ENCODE peak calls at places on chromosomes 12 and 14, in eight cellular contexts. One of them, this sample, is unnamed.

GRCh38 chr12:52506858-52507715 is 13.1 kb downstream of the KRT5 start:
- DNase-seq in hepatic stellate cell: peak
- DNase-seq in activated CD4-positive, alpha-beta T cell treated with anti-CD3 and anti-CD28 coated beads, Interleukin-2, amount 50 U/mL, for 1 hour: no peak
- DNase-seq in naive thymus-derived CD8-positive, alpha-beta T cell: no peak
- DNase-seq in IMR-90: peak
- DNase-seq in stimulated activated CD4-positive, alpha-beta T cell treated with anti-CD3 and anti-CD28 coated beads, Interleukin-15, amount 100 ng/mL, for 1 hour: no peak
- DNase-seq in breast epithelium: peak
- DNase-seq in NCI-H774: peak
- DNase-seq in this sample: peak

GRCh38 chr14:92625213-92625612 is 111.6 kb downstream of the RIN3 start:
- DNase-seq in hepatic stellate cell: peak
- DNase-seq in activated CD4-positive, alpha-beta T cell treated with anti-CD3 and anti-CD28 coated beads, Interleukin-2, amount 50 U/mL, for 1 hour: no peak
- DNase-seq in naive thymus-derived CD8-positive, alpha-beta T cell: no peak
- DNase-seq in IMR-90: peak
- DNase-seq in stimulated activated CD4-positive, alpha-beta T cell treated with anti-CD3 and anti-CD28 coated beads, Interleukin-15, amount 100 ng/mL, for 1 hour: no peak
- DNase-seq in breast epithelium: no peak
- DNase-seq in NCI-H774: no peak
- DNase-seq in this sample: peak

GRCh38 chr14:58082491-58083098 is 69.4 kb downstream of the ARMH4 start:
- DNase-seq in hepatic stellate cell: peak
- DNase-seq in activated CD4-positive, alpha-beta T cell treated with anti-CD3 and anti-CD28 coated beads, Interleukin-2, amount 50 U/mL, for 1 hour: no peak
- DNase-seq in naive thymus-derived CD8-positive, alpha-beta T cell: no peak
- DNase-seq in IMR-90: peak
- DNase-seq in stimulated activated CD4-positive, alpha-beta T cell treated with anti-CD3 and anti-CD28 coated beads, Interleukin-15, amount 100 ng/mL, for 1 hour: no peak
- DNase-seq in breast epithelium: no peak
- DNase-seq in NCI-H774: no peak
- DNase-seq in this sample: peak

GRCh38 chr14:101088395-101088667 is 184.8 kb upstream of the RTL1 start:
- DNase-seq in hepatic stellate cell: no peak
- DNase-seq in activated CD4-positive, alpha-beta T cell treated with anti-CD3 and anti-CD28 coated beads, Interleukin-2, amount 50 U/mL, for 1 hour: no peak
- DNase-seq in naive thymus-derived CD8-positive, alpha-beta T cell: no peak
- DNase-seq in IMR-90: no peak
- DNase-seq in stimulated activated CD4-positive, alpha-beta T cell treated with anti-CD3 and anti-CD28 coated beads, Interleukin-15, amount 100 ng/mL, for 1 hour: no peak
- DNase-seq in breast epithelium: no peak
- DNase-seq in NCI-H774: no peak
- DNase-seq in this sample: no peak

GRCh38 chr12:64691793-64692583 is 67.2 kb downstream of the GNS start:
- DNase-seq in hepatic stellate cell: no peak
- DNase-seq in activated CD4-positive, alpha-beta T cell treated with anti-CD3 and anti-CD28 coated beads, Interleukin-2, amount 50 U/mL, for 1 hour: no peak
- DNase-seq in naive thymus-derived CD8-positive, alpha-beta T cell: no peak
- DNase-seq in IMR-90: peak
- DNase-seq in stimulated activated CD4-positive, alpha-beta T cell treated with anti-CD3 and anti-CD28 coated beads, Interleukin-15, amount 100 ng/mL, for 1 hour: no peak
- DNase-seq in breast epithelium: no peak
- DNase-seq in NCI-H774: no peak
- DNase-seq in this sample: no peak

GRCh38 chr12:114691810-114692557 is 8.0 kb upstream of the TBX3 start:
- DNase-seq in hepatic stellate cell: no peak
- DNase-seq in activated CD4-positive, alpha-beta T cell treated with anti-CD3 and anti-CD28 coated beads, Interleukin-2, amount 50 U/mL, for 1 hour: no peak
- DNase-seq in naive thymus-derived CD8-positive, alpha-beta T cell: no peak
- DNase-seq in IMR-90: no peak
- DNase-seq in stimulated activated CD4-positive, alpha-beta T cell treated with anti-CD3 and anti-CD28 coated beads, Interleukin-15, amount 100 ng/mL, for 1 hour: no peak
- DNase-seq in breast epithelium: no peak
- DNase-seq in NCI-H774: no peak
- DNase-seq in this sample: no peak

GRCh38 chr12:72330291-72330690 is 58.1 kb downstream of the TRHDE start:
- DNase-seq in hepatic stellate cell: no peak
- DNase-seq in activated CD4-positive, alpha-beta T cell treated with anti-CD3 and anti-CD28 coated beads, Interleukin-2, amount 50 U/mL, for 1 hour: no peak
- DNase-seq in naive thymus-derived CD8-positive, alpha-beta T cell: no peak
- DNase-seq in IMR-90: peak
- DNase-seq in stimulated activated CD4-positive, alpha-beta T cell treated with anti-CD3 and anti-CD28 coated beads, Interleukin-15, amount 100 ng/mL, for 1 hour: no peak
- DNase-seq in breast epithelium: no peak
- DNase-seq in NCI-H774: no peak
- DNase-seq in this sample: no peak

GRCh38 chr12:94100254-94100653 is 48.1 kb upstream of the PLXNC1 start:
- DNase-seq in hepatic stellate cell: no peak
- DNase-seq in activated CD4-positive, alpha-beta T cell treated with anti-CD3 and anti-CD28 coated beads, Interleukin-2, amount 50 U/mL, for 1 hour: no peak
- DNase-seq in naive thymus-derived CD8-positive, alpha-beta T cell: no peak
- DNase-seq in IMR-90: peak
- DNase-seq in stimulated activated CD4-positive, alpha-beta T cell treated with anti-CD3 and anti-CD28 coated beads, Interleukin-15, amount 100 ng/mL, for 1 hour: no peak
- DNase-seq in breast epithelium: no peak
- DNase-seq in NCI-H774: no peak
- DNase-seq in this sample: no peak

GRCh38 chr12:88750867-88751543 is 170.7 kb upstream of the KITLG start:
- DNase-seq in hepatic stellate cell: no peak
- DNase-seq in activated CD4-positive, alpha-beta T cell treated with anti-CD3 and anti-CD28 coated beads, Interleukin-2, amount 50 U/mL, for 1 hour: no peak
- DNase-seq in naive thymus-derived CD8-positive, alpha-beta T cell: no peak
- DNase-seq in IMR-90: no peak
- DNase-seq in stimulated activated CD4-positive, alpha-beta T cell treated with anti-CD3 and anti-CD28 coated beads, Interleukin-15, amount 100 ng/mL, for 1 hour: no peak
- DNase-seq in breast epithelium: no peak
- DNase-seq in NCI-H774: no peak
- DNase-seq in this sample: no peak

GRCh38 chr14:70871863-70872677 is 35.2 kb upstream of the PCNX1 start:
- DNase-seq in hepatic stellate cell: peak
- DNase-seq in activated CD4-positive, alpha-beta T cell treated with anti-CD3 and anti-CD28 coated beads, Interleukin-2, amount 50 U/mL, for 1 hour: no peak
- DNase-seq in naive thymus-derived CD8-positive, alpha-beta T cell: no peak
- DNase-seq in IMR-90: no peak
- DNase-seq in stimulated activated CD4-positive, alpha-beta T cell treated with anti-CD3 and anti-CD28 coated beads, Interleukin-15, amount 100 ng/mL, for 1 hour: no peak
- DNase-seq in breast epithelium: no peak
- DNase-seq in NCI-H774: no peak
- DNase-seq in this sample: no peak

GRCh38 chr14:105577339-105577861 is 51.0 kb downstream of the TMEM121 start:
- DNase-seq in hepatic stellate cell: no peak
- DNase-seq in activated CD4-positive, alpha-beta T cell treated with anti-CD3 and anti-CD28 coated beads, Interleukin-2, amount 50 U/mL, for 1 hour: no peak
- DNase-seq in naive thymus-derived CD8-positive, alpha-beta T cell: no peak
- DNase-seq in IMR-90: no peak
- DNase-seq in stimulated activated CD4-positive, alpha-beta T cell treated with anti-CD3 and anti-CD28 coated beads, Interleukin-15, amount 100 ng/mL, for 1 hour: no peak
- DNase-seq in breast epithelium: no peak
- DNase-seq in NCI-H774: no peak
- DNase-seq in this sample: no peak

GRCh38 chr12:80316141-80316700 is 127.8 kb upstream of the PTPRQ start:
- DNase-seq in hepatic stellate cell: no peak
- DNase-seq in activated CD4-positive, alpha-beta T cell treated with anti-CD3 and anti-CD28 coated beads, Interleukin-2, amount 50 U/mL, for 1 hour: no peak
- DNase-seq in naive thymus-derived CD8-positive, alpha-beta T cell: no peak
- DNase-seq in IMR-90: no peak
- DNase-seq in stimulated activated CD4-positive, alpha-beta T cell treated with anti-CD3 and anti-CD28 coated beads, Interleukin-15, amount 100 ng/mL, for 1 hour: no peak
- DNase-seq in breast epithelium: no peak
- DNase-seq in NCI-H774: no peak
- DNase-seq in this sample: no peak

GRCh38 chr14:76502219-76502618 is 126.3 kb downstream of the ESRRB start:
- DNase-seq in hepatic stellate cell: no peak
- DNase-seq in activated CD4-positive, alpha-beta T cell treated with anti-CD3 and anti-CD28 coated beads, Interleukin-2, amount 50 U/mL, for 1 hour: no peak
- DNase-seq in naive thymus-derived CD8-positive, alpha-beta T cell: no peak
- DNase-seq in IMR-90: no peak
- DNase-seq in stimulated activated CD4-positive, alpha-beta T cell treated with anti-CD3 and anti-CD28 coated beads, Interleukin-15, amount 100 ng/mL, for 1 hour: no peak
- DNase-seq in breast epithelium: no peak
- DNase-seq in NCI-H774: no peak
- DNase-seq in this sample: no peak

GRCh38 chr14:67487332-67487731 is 1.2 kb downstream of the TMEM229B start:
- DNase-seq in hepatic stellate cell: no peak
- DNase-seq in activated CD4-positive, alpha-beta T cell treated with anti-CD3 and anti-CD28 coated beads, Interleukin-2, amount 50 U/mL, for 1 hour: no peak
- DNase-seq in naive thymus-derived CD8-positive, alpha-beta T cell: no peak
- DNase-seq in IMR-90: no peak
- DNase-seq in stimulated activated CD4-positive, alpha-beta T cell treated with anti-CD3 and anti-CD28 coated beads, Interleukin-15, amount 100 ng/mL, for 1 hour: no peak
- DNase-seq in breast epithelium: no peak
- DNase-seq in NCI-H774: no peak
- DNase-seq in this sample: no peak

GRCh38 chr12:113185180-113186032 is at the start of the genes DDX54 and RITA1:
- DNase-seq in hepatic stellate cell: peak
- DNase-seq in activated CD4-positive, alpha-beta T cell treated with anti-CD3 and anti-CD28 coated beads, Interleukin-2, amount 50 U/mL, for 1 hour: peak
- DNase-seq in naive thymus-derived CD8-positive, alpha-beta T cell: peak
- DNase-seq in IMR-90: peak
- DNase-seq in stimulated activated CD4-positive, alpha-beta T cell treated with anti-CD3 and anti-CD28 coated beads, Interleukin-15, amount 100 ng/mL, for 1 hour: peak
- DNase-seq in breast epithelium: peak
- DNase-seq in NCI-H774: peak
- DNase-seq in this sample: peak

GRCh38 chr12:52631676-52632459 is 13.5 kb upstream of the KRT73 start:
- DNase-seq in hepatic stellate cell: no peak
- DNase-seq in activated CD4-positive, alpha-beta T cell treated with anti-CD3 and anti-CD28 coated beads, Interleukin-2, amount 50 U/mL, for 1 hour: no peak
- DNase-seq in naive thymus-derived CD8-positive, alpha-beta T cell: no peak
- DNase-seq in IMR-90: no peak
- DNase-seq in stimulated activated CD4-positive, alpha-beta T cell treated with anti-CD3 and anti-CD28 coated beads, Interleukin-15, amount 100 ng/mL, for 1 hour: no peak
- DNase-seq in breast epithelium: no peak
- DNase-seq in NCI-H774: no peak
- DNase-seq in this sample: no peak

GRCh38 chr12:100824476-100824875 is 29.9 kb downstream of the ANO4 start:
- DNase-seq in hepatic stellate cell: no peak
- DNase-seq in activated CD4-positive, alpha-beta T cell treated with anti-CD3 and anti-CD28 coated beads, Interleukin-2, amount 50 U/mL, for 1 hour: no peak
- DNase-seq in naive thymus-derived CD8-positive, alpha-beta T cell: no peak
- DNase-seq in IMR-90: no peak
- DNase-seq in stimulated activated CD4-positive, alpha-beta T cell treated with anti-CD3 and anti-CD28 coated beads, Interleukin-15, amount 100 ng/mL, for 1 hour: no peak
- DNase-seq in breast epithelium: no peak
- DNase-seq in NCI-H774: no peak
- DNase-seq in this sample: no peak

GRCh38 chr14:64812412-64812811 is 67.3 kb downstream of the SPTB start:
- DNase-seq in hepatic stellate cell: no peak
- DNase-seq in activated CD4-positive, alpha-beta T cell treated with anti-CD3 and anti-CD28 coated beads, Interleukin-2, amount 50 U/mL, for 1 hour: peak
- DNase-seq in naive thymus-derived CD8-positive, alpha-beta T cell: no peak
- DNase-seq in IMR-90: no peak
- DNase-seq in stimulated activated CD4-positive, alpha-beta T cell treated with anti-CD3 and anti-CD28 coated beads, Interleukin-15, amount 100 ng/mL, for 1 hour: no peak
- DNase-seq in breast epithelium: peak
- DNase-seq in NCI-H774: peak
- DNase-seq in this sample: no peak

GRCh38 chr12:27868165-27868564 is 88.1 kb upstream of the MANSC4 start:
- DNase-seq in hepatic stellate cell: peak
- DNase-seq in activated CD4-positive, alpha-beta T cell treated with anti-CD3 and anti-CD28 coated beads, Interleukin-2, amount 50 U/mL, for 1 hour: no peak
- DNase-seq in naive thymus-derived CD8-positive, alpha-beta T cell: no peak
- DNase-seq in IMR-90: peak
- DNase-seq in stimulated activated CD4-positive, alpha-beta T cell treated with anti-CD3 and anti-CD28 coated beads, Interleukin-15, amount 100 ng/mL, for 1 hour: no peak
- DNase-seq in breast epithelium: no peak
- DNase-seq in NCI-H774: no peak
- DNase-seq in this sample: peak

GRCh38 chr12:85672436-85672835 is 163.8 kb downstream of the RASSF9 start:
- DNase-seq in hepatic stellate cell: no peak
- DNase-seq in activated CD4-positive, alpha-beta T cell treated with anti-CD3 and anti-CD28 coated beads, Interleukin-2, amount 50 U/mL, for 1 hour: no peak
- DNase-seq in naive thymus-derived CD8-positive, alpha-beta T cell: no peak
- DNase-seq in IMR-90: no peak
- DNase-seq in stimulated activated CD4-positive, alpha-beta T cell treated with anti-CD3 and anti-CD28 coated beads, Interleukin-15, amount 100 ng/mL, for 1 hour: no peak
- DNase-seq in breast epithelium: no peak
- DNase-seq in NCI-H774: no peak
- DNase-seq in this sample: no peak

GRCh38 chr12:128069359-128069997 is 197.5 kb upstream of the TMEM132C start:
- DNase-seq in hepatic stellate cell: peak
- DNase-seq in activated CD4-positive, alpha-beta T cell treated with anti-CD3 and anti-CD28 coated beads, Interleukin-2, amount 50 U/mL, for 1 hour: no peak
- DNase-seq in naive thymus-derived CD8-positive, alpha-beta T cell: no peak
- DNase-seq in IMR-90: peak
- DNase-seq in stimulated activated CD4-positive, alpha-beta T cell treated with anti-CD3 and anti-CD28 coated beads, Interleukin-15, amount 100 ng/mL, for 1 hour: no peak
- DNase-seq in breast epithelium: no peak
- DNase-seq in NCI-H774: peak
- DNase-seq in this sample: peak

GRCh38 chr14:20610002-20610765 is 19.0 kb upstream of the RNASE12 start:
- DNase-seq in hepatic stellate cell: peak
- DNase-seq in activated CD4-positive, alpha-beta T cell treated with anti-CD3 and anti-CD28 coated beads, Interleukin-2, amount 50 U/mL, for 1 hour: peak
- DNase-seq in naive thymus-derived CD8-positive, alpha-beta T cell: peak
- DNase-seq in IMR-90: peak
- DNase-seq in stimulated activated CD4-positive, alpha-beta T cell treated with anti-CD3 and anti-CD28 coated beads, Interleukin-15, amount 100 ng/mL, for 1 hour: peak
- DNase-seq in breast epithelium: peak
- DNase-seq in NCI-H774: peak
- DNase-seq in this sample: peak

GRCh38 chr14:63897706-63898105 is 44.9 kb downstream of the SYNE2 start:
- DNase-seq in hepatic stellate cell: peak
- DNase-seq in activated CD4-positive, alpha-beta T cell treated with anti-CD3 and anti-CD28 coated beads, Interleukin-2, amount 50 U/mL, for 1 hour: no peak
- DNase-seq in naive thymus-derived CD8-positive, alpha-beta T cell: no peak
- DNase-seq in IMR-90: peak
- DNase-seq in stimulated activated CD4-positive, alpha-beta T cell treated with anti-CD3 and anti-CD28 coated beads, Interleukin-15, amount 100 ng/mL, for 1 hour: no peak
- DNase-seq in breast epithelium: no peak
- DNase-seq in NCI-H774: no peak
- DNase-seq in this sample: no peak

GRCh38 chr12:12582895-12583303 is 20.2 kb upstream of the DUSP16 start:
- DNase-seq in hepatic stellate cell: no peak
- DNase-seq in activated CD4-positive, alpha-beta T cell treated with anti-CD3 and anti-CD28 coated beads, Interleukin-2, amount 50 U/mL, for 1 hour: no peak
- DNase-seq in naive thymus-derived CD8-positive, alpha-beta T cell: no peak
- DNase-seq in IMR-90: peak
- DNase-seq in stimulated activated CD4-positive, alpha-beta T cell treated with anti-CD3 and anti-CD28 coated beads, Interleukin-15, amount 100 ng/mL, for 1 hour: no peak
- DNase-seq in breast epithelium: no peak
- DNase-seq in NCI-H774: no peak
- DNase-seq in this sample: peak

GRCh38 chr12:52872644-52873384 is 24.0 kb upstream of the KRT78 start:
- DNase-seq in hepatic stellate cell: no peak
- DNase-seq in activated CD4-positive, alpha-beta T cell treated with anti-CD3 and anti-CD28 coated beads, Interleukin-2, amount 50 U/mL, for 1 hour: no peak
- DNase-seq in naive thymus-derived CD8-positive, alpha-beta T cell: no peak
- DNase-seq in IMR-90: no peak
- DNase-seq in stimulated activated CD4-positive, alpha-beta T cell treated with anti-CD3 and anti-CD28 coated beads, Interleukin-15, amount 100 ng/mL, for 1 hour: no peak
- DNase-seq in breast epithelium: no peak
- DNase-seq in NCI-H774: peak
- DNase-seq in this sample: no peak

GRCh38 chr12:52631264-52631663 is 12.9 kb upstream of the KRT73 start:
- DNase-seq in hepatic stellate cell: no peak
- DNase-seq in activated CD4-positive, alpha-beta T cell treated with anti-CD3 and anti-CD28 coated beads, Interleukin-2, amount 50 U/mL, for 1 hour: no peak
- DNase-seq in naive thymus-derived CD8-positive, alpha-beta T cell: no peak
- DNase-seq in IMR-90: no peak
- DNase-seq in stimulated activated CD4-positive, alpha-beta T cell treated with anti-CD3 and anti-CD28 coated beads, Interleukin-15, amount 100 ng/mL, for 1 hour: no peak
- DNase-seq in breast epithelium: peak
- DNase-seq in NCI-H774: no peak
- DNase-seq in this sample: no peak

GRCh38 chr12:130063866-130064265 is 98.4 kb upstream of the FZD10 start:
- DNase-seq in hepatic stellate cell: no peak
- DNase-seq in activated CD4-positive, alpha-beta T cell treated with anti-CD3 and anti-CD28 coated beads, Interleukin-2, amount 50 U/mL, for 1 hour: no peak
- DNase-seq in naive thymus-derived CD8-positive, alpha-beta T cell: no peak
- DNase-seq in IMR-90: no peak
- DNase-seq in stimulated activated CD4-positive, alpha-beta T cell treated with anti-CD3 and anti-CD28 coated beads, Interleukin-15, amount 100 ng/mL, for 1 hour: no peak
- DNase-seq in breast epithelium: no peak
- DNase-seq in NCI-H774: no peak
- DNase-seq in this sample: no peak

GRCh38 chr14:78227466-78228077 is 57.4 kb downstream of the NRXN3 start:
- DNase-seq in hepatic stellate cell: no peak
- DNase-seq in activated CD4-positive, alpha-beta T cell treated with anti-CD3 and anti-CD28 coated beads, Interleukin-2, amount 50 U/mL, for 1 hour: no peak
- DNase-seq in naive thymus-derived CD8-positive, alpha-beta T cell: no peak
- DNase-seq in IMR-90: no peak
- DNase-seq in stimulated activated CD4-positive, alpha-beta T cell treated with anti-CD3 and anti-CD28 coated beads, Interleukin-15, amount 100 ng/mL, for 1 hour: no peak
- DNase-seq in breast epithelium: no peak
- DNase-seq in NCI-H774: no peak
- DNase-seq in this sample: peak

GRCh38 chr12:572532-572899 is 90.7 kb downstream of the NINJ2 start:
- DNase-seq in hepatic stellate cell: no peak
- DNase-seq in activated CD4-positive, alpha-beta T cell treated with anti-CD3 and anti-CD28 coated beads, Interleukin-2, amount 50 U/mL, for 1 hour: no peak
- DNase-seq in naive thymus-derived CD8-positive, alpha-beta T cell: no peak
- DNase-seq in IMR-90: peak
- DNase-seq in stimulated activated CD4-positive, alpha-beta T cell treated with anti-CD3 and anti-CD28 coated beads, Interleukin-15, amount 100 ng/mL, for 1 hour: no peak
- DNase-seq in breast epithelium: no peak
- DNase-seq in NCI-H774: no peak
- DNase-seq in this sample: peak

GRCh38 chr12:49866859-49867579 is 24.1 kb upstream of the BCDIN3D start:
- DNase-seq in hepatic stellate cell: peak
- DNase-seq in activated CD4-positive, alpha-beta T cell treated with anti-CD3 and anti-CD28 coated beads, Interleukin-2, amount 50 U/mL, for 1 hour: peak
- DNase-seq in naive thymus-derived CD8-positive, alpha-beta T cell: peak
- DNase-seq in IMR-90: peak
- DNase-seq in stimulated activated CD4-positive, alpha-beta T cell treated with anti-CD3 and anti-CD28 coated beads, Interleukin-15, amount 100 ng/mL, for 1 hour: peak
- DNase-seq in breast epithelium: peak
- DNase-seq in NCI-H774: peak
- DNase-seq in this sample: peak

GRCh38 chr14:104682107-104682593 is 7.3 kb upstream of the INF2 start:
- DNase-seq in hepatic stellate cell: no peak
- DNase-seq in activated CD4-positive, alpha-beta T cell treated with anti-CD3 and anti-CD28 coated beads, Interleukin-2, amount 50 U/mL, for 1 hour: no peak
- DNase-seq in naive thymus-derived CD8-positive, alpha-beta T cell: no peak
- DNase-seq in IMR-90: no peak
- DNase-seq in stimulated activated CD4-positive, alpha-beta T cell treated with anti-CD3 and anti-CD28 coated beads, Interleukin-15, amount 100 ng/mL, for 1 hour: no peak
- DNase-seq in breast epithelium: no peak
- DNase-seq in NCI-H774: no peak
- DNase-seq in this sample: peak

GRCh38 chr14:68800361-68800760 is 7.5 kb upstream of the ZFP36L1 start:
- DNase-seq in hepatic stellate cell: no peak
- DNase-seq in activated CD4-positive, alpha-beta T cell treated with anti-CD3 and anti-CD28 coated beads, Interleukin-2, amount 50 U/mL, for 1 hour: no peak
- DNase-seq in naive thymus-derived CD8-positive, alpha-beta T cell: no peak
- DNase-seq in IMR-90: no peak
- DNase-seq in stimulated activated CD4-positive, alpha-beta T cell treated with anti-CD3 and anti-CD28 coated beads, Interleukin-15, amount 100 ng/mL, for 1 hour: no peak
- DNase-seq in breast epithelium: peak
- DNase-seq in NCI-H774: no peak
- DNase-seq in this sample: peak

GRCh38 chr12:53599579-53599978 is 26.6 kb downstream of the ATF7 start:
- DNase-seq in hepatic stellate cell: no peak
- DNase-seq in activated CD4-positive, alpha-beta T cell treated with anti-CD3 and anti-CD28 coated beads, Interleukin-2, amount 50 U/mL, for 1 hour: no peak
- DNase-seq in naive thymus-derived CD8-positive, alpha-beta T cell: no peak
- DNase-seq in IMR-90: no peak
- DNase-seq in stimulated activated CD4-positive, alpha-beta T cell treated with anti-CD3 and anti-CD28 coated beads, Interleukin-15, amount 100 ng/mL, for 1 hour: no peak
- DNase-seq in breast epithelium: no peak
- DNase-seq in NCI-H774: no peak
- DNase-seq in this sample: no peak

GRCh38 chr12:53044052-53044581 is 5.7 kb upstream of the TNS2 start:
- DNase-seq in hepatic stellate cell: no peak
- DNase-seq in activated CD4-positive, alpha-beta T cell treated with anti-CD3 and anti-CD28 coated beads, Interleukin-2, amount 50 U/mL, for 1 hour: no peak
- DNase-seq in naive thymus-derived CD8-positive, alpha-beta T cell: no peak
- DNase-seq in IMR-90: no peak
- DNase-seq in stimulated activated CD4-positive, alpha-beta T cell treated with anti-CD3 and anti-CD28 coated beads, Interleukin-15, amount 100 ng/mL, for 1 hour: no peak
- DNase-seq in breast epithelium: no peak
- DNase-seq in NCI-H774: no peak
- DNase-seq in this sample: no peak

This sample was measured in H4.